ENCODE peak calls at places on chromosomes 12 and 14, in nine cellular contexts. One of them, this sample, is unnamed.

GRCh38 chr12:27869567-27869966 is 89.5 kb upstream of the MANSC4 start:
- DNase-seq in astrocyte: no peak
- DNase-seq in heart right ventricle: peak; percentile 48
- DNase-seq in hepatocyte: no peak
- DNase-seq in PC-3: no peak
- DNase-seq in lung: no peak
- DNase-seq in tibial artery: no peak
- DNase-seq in IMR-90: no peak
- DNase-seq in lower lobe of right lung: no peak
- DNase-seq in this sample: no peak

GRCh38 chr14:91415794-91416743 is 1.6 kb downstream of the CCDC88C start:
- DNase-seq in IMR-90: no peak
- DNase-seq in lung: no peak
- DNase-seq in tibial artery: no peak
- DNase-seq in PC-3: peak; percentile 70
- DNase-seq in lower lobe of right lung: no peak
- DNase-seq in hepatocyte: no peak
- DNase-seq in heart right ventricle: no peak
- DNase-seq in astrocyte: no peak
- DNase-seq in this sample: no peak

GRCh38 chr14:24259282-24260025 is 3.5 kb downstream of the TGM1 start:
- DNase-seq in astrocyte: peak; percentile 53
- DNase-seq in IMR-90: no peak
- DNase-seq in hepatocyte: no peak
- DNase-seq in PC-3: peak; percentile 56
- DNase-seq in tibial artery: peak; percentile 54
- DNase-seq in lung: peak; percentile 83
- DNase-seq in heart right ventricle: no peak
- DNase-seq in lower lobe of right lung: peak; percentile 80
- DNase-seq in this sample: no peak

GRCh38 chr12:92561543-92561899 is 141.3 kb upstream of the PLEKHG7 start:
- DNase-seq in heart right ventricle: no peak
- DNase-seq in IMR-90: peak; percentile 91
- DNase-seq in PC-3: no peak
- DNase-seq in tibial artery: peak; percentile 75
- DNase-seq in astrocyte: peak; percentile 92
- DNase-seq in hepatocyte: peak; percentile 46
- DNase-seq in lung: peak; percentile 58
- DNase-seq in lower lobe of right lung: no peak
- DNase-seq in this sample: peak; percentile 79

GRCh38 chr12:27226319-27226984 is 17.6 kb upstream of the STK38L start:
- DNase-seq in astrocyte: no peak
- DNase-seq in IMR-90: no peak
- DNase-seq in tibial artery: no peak
- DNase-seq in PC-3: no peak
- DNase-seq in heart right ventricle: no peak
- DNase-seq in lower lobe of right lung: no peak
- DNase-seq in hepatocyte: peak; percentile 19
- DNase-seq in lung: no peak
- DNase-seq in this sample: no peak

GRCh38 chr12:99455350-99456037 is 192.1 kb upstream of the GARIN6 start:
- DNase-seq in IMR-90: no peak
- DNase-seq in lung: no peak
- DNase-seq in tibial artery: no peak
- DNase-seq in astrocyte: peak; percentile 92
- DNase-seq in hepatocyte: no peak
- DNase-seq in lower lobe of right lung: no peak
- DNase-seq in heart right ventricle: no peak
- DNase-seq in PC-3: peak; percentile 88
- DNase-seq in this sample: no peak

GRCh38 chr12:49536526-49537195 is 2.2 kb upstream of the KCNH3 start:
- DNase-seq in heart right ventricle: no peak
- DNase-seq in lower lobe of right lung: no peak
- DNase-seq in tibial artery: no peak
- DNase-seq in hepatocyte: no peak
- DNase-seq in IMR-90: no peak
- DNase-seq in astrocyte: no peak
- DNase-seq in lung: no peak
- DNase-seq in PC-3: no peak
- DNase-seq in this sample: no peak

GRCh38 chr14:91154851-91155625 is 41.2 kb downstream of the DGLUCY start:
- DNase-seq in heart right ventricle: no peak
- DNase-seq in lower lobe of right lung: no peak
- DNase-seq in PC-3: peak; percentile 70
- DNase-seq in hepatocyte: peak; percentile 74
- DNase-seq in astrocyte: peak; percentile 75
- DNase-seq in tibial artery: no peak
- DNase-seq in IMR-90: peak; percentile 72
- DNase-seq in lung: peak; percentile 45
- DNase-seq in this sample: peak; percentile 20

GRCh38 chr12:80216890-80217559 is 117.7 kb downstream of the OTOGL start:
- DNase-seq in IMR-90: no peak
- DNase-seq in lung: no peak
- DNase-seq in hepatocyte: no peak
- DNase-seq in astrocyte: peak; percentile 21
- DNase-seq in PC-3: no peak
- DNase-seq in lower lobe of right lung: no peak
- DNase-seq in tibial artery: no peak
- DNase-seq in heart right ventricle: no peak
- DNase-seq in this sample: no peak

GRCh38 chr14:54877015-54877702 is 25.5 kb downstream of the GCH1 start:
- DNase-seq in lower lobe of right lung: no peak
- DNase-seq in hepatocyte: no peak
- DNase-seq in lung: no peak
- DNase-seq in astrocyte: peak; percentile 13
- DNase-seq in tibial artery: no peak
- DNase-seq in IMR-90: peak; percentile 10
- DNase-seq in PC-3: no peak
- DNase-seq in heart right ventricle: no peak
- DNase-seq in this sample: no peak

GRCh38 chr12:49692851-49693250 is 14.4 kb downstream of the FMNL3 start:
- DNase-seq in heart right ventricle: no peak
- DNase-seq in lung: no peak
- DNase-seq in hepatocyte: no peak
- DNase-seq in PC-3: no peak
- DNase-seq in IMR-90: no peak
- DNase-seq in lower lobe of right lung: no peak
- DNase-seq in tibial artery: no peak
- DNase-seq in astrocyte: no peak
- DNase-seq in this sample: no peak

GRCh38 chr12:110351119-110351518 is 52.4 kb downstream of the ANAPC7 start:
- DNase-seq in PC-3: no peak
- DNase-seq in astrocyte: no peak
- DNase-seq in IMR-90: no peak
- DNase-seq in heart right ventricle: no peak
- DNase-seq in lung: no peak
- DNase-seq in hepatocyte: no peak
- DNase-seq in lower lobe of right lung: no peak
- DNase-seq in tibial artery: no peak
- DNase-seq in this sample: no peak

GRCh38 chr14:78029471-78030372 is 140.5 kb upstream of the NRXN3 start:
- DNase-seq in PC-3: no peak
- DNase-seq in hepatocyte: no peak
- DNase-seq in astrocyte: no peak
- DNase-seq in lung: no peak
- DNase-seq in IMR-90: no peak
- DNase-seq in heart right ventricle: no peak
- DNase-seq in tibial artery: no peak
- DNase-seq in lower lobe of right lung: no peak
- DNase-seq in this sample: no peak

GRCh38 chr14:76832503-76832988 is 6.3 kb downstream of the LRRC74A start:
- DNase-seq in lower lobe of right lung: no peak
- DNase-seq in tibial artery: no peak
- DNase-seq in lung: no peak
- DNase-seq in hepatocyte: peak; percentile 41
- DNase-seq in heart right ventricle: no peak
- DNase-seq in IMR-90: no peak
- DNase-seq in PC-3: no peak
- DNase-seq in astrocyte: no peak
- DNase-seq in this sample: no peak

GRCh38 chr12:116313194-116313910 is 35.9 kb upstream of the MED13L start:
- DNase-seq in lung: no peak
- DNase-seq in tibial artery: no peak
- DNase-seq in hepatocyte: no peak
- DNase-seq in IMR-90: no peak
- DNase-seq in lower lobe of right lung: no peak
- DNase-seq in astrocyte: no peak
- DNase-seq in PC-3: no peak
- DNase-seq in heart right ventricle: no peak
- DNase-seq in this sample: no peak

GRCh38 chr12:50633950-50634349 is 129.2 kb downstream of the DIP2B start:
- DNase-seq in heart right ventricle: no peak
- DNase-seq in astrocyte: peak; percentile 91
- DNase-seq in IMR-90: peak; percentile 41
- DNase-seq in PC-3: no peak
- DNase-seq in lower lobe of right lung: no peak
- DNase-seq in hepatocyte: no peak
- DNase-seq in tibial artery: no peak
- DNase-seq in lung: no peak
- DNase-seq in this sample: no peak

GRCh38 chr12:59322473-59322872 is 273.4 kb upstream of the SLC16A7 start:
- DNase-seq in IMR-90: no peak
- DNase-seq in lung: no peak
- DNase-seq in hepatocyte: no peak
- DNase-seq in tibial artery: no peak
- DNase-seq in PC-3: no peak
- DNase-seq in heart right ventricle: peak; percentile 13
- DNase-seq in astrocyte: no peak
- DNase-seq in lower lobe of right lung: no peak
- DNase-seq in this sample: no peak

GRCh38 chr12:121697093-121697698 is 15.4 kb upstream of the TMEM120B start:
- DNase-seq in tibial artery: no peak
- DNase-seq in heart right ventricle: no peak
- DNase-seq in PC-3: peak; percentile 88
- DNase-seq in lung: no peak
- DNase-seq in lower lobe of right lung: no peak
- DNase-seq in IMR-90: peak; percentile 53
- DNase-seq in hepatocyte: peak; percentile 78
- DNase-seq in astrocyte: no peak
- DNase-seq in this sample: no peak
- TF ChIP-seq CTCF in tibial artery: peak; percentile 48
- TF ChIP-seq CTCF in heart right ventricle: peak; percentile 71
- TF ChIP-seq CTCF in PC-3: peak; percentile 79
- TF ChIP-seq CTCF in lung: peak; percentile 60
- TF ChIP-seq CTCF in lower lobe of right lung: peak; percentile 68
- TF ChIP-seq CTCF in IMR-90: peak; percentile 65
- TF ChIP-seq CTCF in hepatocyte: peak; percentile 63
- TF ChIP-seq CTCF in astrocyte: peak; percentile 44
- TF ChIP-seq CTCF in this sample: peak; percentile 47

GRCh38 chr12:113155060-113155459 is 5.5 kb downstream of the CFAP73 start:
- DNase-seq in lung: no peak
- DNase-seq in PC-3: no peak
- DNase-seq in IMR-90: no peak
- DNase-seq in astrocyte: no peak
- DNase-seq in heart right ventricle: no peak
- DNase-seq in hepatocyte: no peak
- DNase-seq in lower lobe of right lung: no peak
- DNase-seq in tibial artery: no peak
- DNase-seq in this sample: no peak

GRCh38 chr12:113152196-113152834 is 2.8 kb downstream of the CFAP73 start:
- DNase-seq in lower lobe of right lung: no peak
- DNase-seq in PC-3: no peak
- DNase-seq in hepatocyte: no peak
- DNase-seq in astrocyte: no peak
- DNase-seq in tibial artery: no peak
- DNase-seq in heart right ventricle: no peak
- DNase-seq in lung: no peak
- DNase-seq in IMR-90: no peak
- DNase-seq in this sample: no peak

GRCh38 chr12:113155641-113156040 is 6.1 kb downstream of the CFAP73 start:
- DNase-seq in IMR-90: no peak
- DNase-seq in hepatocyte: no peak
- DNase-seq in lung: no peak
- DNase-seq in astrocyte: no peak
- DNase-seq in heart right ventricle: no peak
- DNase-seq in tibial artery: no peak
- DNase-seq in PC-3: no peak
- DNase-seq in lower lobe of right lung: no peak
- DNase-seq in this sample: no peak

GRCh38 chr12:113152835-113153814 is 3.6 kb downstream of the CFAP73 start:
- DNase-seq in lung: peak; percentile 58
- DNase-seq in hepatocyte: peak; percentile 83
- DNase-seq in tibial artery: peak; percentile 74
- DNase-seq in astrocyte: peak; percentile 56
- DNase-seq in PC-3: peak; percentile 88
- DNase-seq in lower lobe of right lung: peak; percentile 79
- DNase-seq in IMR-90: peak; percentile 65
- DNase-seq in heart right ventricle: peak; percentile 72
- DNase-seq in this sample: no peak

DNA sequence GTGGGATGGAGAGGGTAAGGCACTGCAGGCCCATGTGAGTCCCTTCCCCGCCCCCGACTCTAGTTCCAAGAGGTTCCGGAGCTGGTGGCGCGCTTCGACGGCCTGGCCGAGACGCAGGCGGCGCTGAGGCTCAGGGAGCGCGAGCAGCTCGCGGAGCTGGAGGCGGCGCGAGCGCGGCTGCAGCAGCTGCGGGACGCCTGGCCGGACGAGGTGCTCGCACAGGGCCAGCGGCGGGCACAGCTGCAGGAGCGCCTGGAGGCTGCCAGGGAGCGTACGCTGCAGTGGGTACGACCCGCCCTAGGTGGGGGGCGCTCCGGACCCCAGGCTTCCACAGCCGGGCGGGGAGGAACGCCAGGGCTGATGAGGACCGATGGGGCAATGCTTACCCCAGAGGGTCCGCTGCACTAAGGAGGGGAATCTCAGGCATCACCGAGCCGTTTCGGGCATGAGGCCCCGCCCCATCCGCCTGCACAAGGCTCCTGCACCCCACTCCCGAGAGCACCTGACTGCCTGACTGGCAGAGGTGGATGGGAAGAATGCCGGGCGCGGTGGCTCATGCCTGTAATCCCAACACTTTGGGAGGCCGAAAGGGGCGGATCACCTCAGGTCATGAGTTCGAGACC is 4.9 kb downstream of the CFAP73 start:
- DNase-seq in heart right ventricle: no peak
- DNase-seq in tibial artery: no peak
- DNase-seq in hepatocyte: peak; percentile 48
- DNase-seq in PC-3: no peak
- DNase-seq in lower lobe of right lung: no peak
- DNase-seq in IMR-90: peak; percentile 28
- DNase-seq in astrocyte: no peak
- DNase-seq in lung: no peak
- DNase-seq in this sample: no peak
- H3K4me3 ChIP-seq in heart right ventricle: no peak overlapping the region
- H3K4me3 ChIP-seq in tibial artery: no peak overlapping the region
- H3K4me3 ChIP-seq in hepatocyte: no peak overlapping the region
- H3K4me3 ChIP-seq in PC-3: no peak overlapping the region
- H3K4me3 ChIP-seq in lower lobe of right lung: peak overlapping the region; percentile 31
- H3K4me3 ChIP-seq in IMR-90: no peak overlapping the region
- H3K4me3 ChIP-seq in astrocyte: no peak overlapping the region
- H3K4me3 ChIP-seq in lung: no peak overlapping the region
- H3K4me3 ChIP-seq in this sample: peak overlapping the region; percentile 32

GRCh38 chr12:11242656-11243055 is 26.9 kb downstream of the PRB3 start:
- DNase-seq in PC-3: no peak
- DNase-seq in tibial artery: no peak
- DNase-seq in IMR-90: no peak
- DNase-seq in astrocyte: no peak
- DNase-seq in heart right ventricle: no peak
- DNase-seq in lung: no peak
- DNase-seq in lower lobe of right lung: no peak
- DNase-seq in hepatocyte: no peak
- DNase-seq in this sample: no peak
- H3K9me3 ChIP-seq in PC-3: no peaks in the 10 kb centered on the region
- H3K9me3 ChIP-seq in tibial artery: no peaks in the 10 kb centered on the region
- H3K9me3 ChIP-seq in IMR-90: no peaks in the 10 kb centered on the region
- H3K9me3 ChIP-seq in astrocyte: no peaks in the 10 kb centered on the region
- H3K9me3 ChIP-seq in heart right ventricle: no peaks in the 10 kb centered on the region
- H3K9me3 ChIP-seq in lung: no peaks in the 10 kb centered on the region
- H3K9me3 ChIP-seq in lower lobe of right lung: no peaks in the 10 kb centered on the region
- H3K9me3 ChIP-seq in hepatocyte: no peaks in the 10 kb centered on the region
- H3K9me3 ChIP-seq in this sample: no peaks in the 10 kb centered on the region

GRCh38 chr14:69547701-69548348 is 26.8 kb downstream of the CCDC177 start:
- DNase-seq in hepatocyte: peak; percentile 61
- DNase-seq in lung: no peak
- DNase-seq in tibial artery: no peak
- DNase-seq in IMR-90: no peak
- DNase-seq in heart right ventricle: no peak
- DNase-seq in astrocyte: peak; percentile 37
- DNase-seq in PC-3: no peak
- DNase-seq in lower lobe of right lung: no peak
- DNase-seq in this sample: no peak
- TF ChIP-seq CTCF in hepatocyte: peak; percentile 80
- TF ChIP-seq CTCF in lung: no peak
- TF ChIP-seq CTCF in tibial artery: peak; percentile 31
- TF ChIP-seq CTCF in IMR-90: peak; percentile 55
- TF ChIP-seq CTCF in heart right ventricle: peak; percentile 64
- TF ChIP-seq CTCF in astrocyte: peak; percentile 53
- TF ChIP-seq CTCF in PC-3: peak; percentile 61
- TF ChIP-seq CTCF in lower lobe of right lung: peak; percentile 54
- TF ChIP-seq CTCF in this sample: peak; percentile 62

This sample was measured in AG04450.